ENCODE peak calls at places on chromosomes 6 and 20, in six cellular contexts. P, V, I, O, X and F are unnamed samples.

GRCh38 chr6:52284131-52284459 is 447 bp downstream of the MCM3 start:
- DNase-seq in X (no peak), I (peak; percentile 26), P (peak; percentile 20), O (peak; percentile 29), V (peak; percentile 43), F (no peak)

GRCh38 chr6:157714153-157714490 is 108.9 kb upstream of the SNX9 start:
- DNase-seq in I (no peak), O (no peak), V (no peak), P (no peak), X (no peak), F (no peak)

GRCh38 chr6:89022747-89023289 is 57.7 kb upstream of the PNRC1 start:
- DNase-seq in V (no peak), I (no peak), O (no peak), P (no peak), X (no peak), F (peak; percentile 68)

GRCh38 chr6:32147401-32148132 is 4.2 kb downstream of the PRRT1 start:
- DNase-seq in I (no peak), X (no peak), V (no peak), P (no peak), O (no peak), F (no peak)

GRCh38 chr6:99349620-99350141 is at the start of gene FAXC:
- DNase-seq in X (no peak), P (no peak), V (peak; percentile 66), O (no peak), I (peak; percentile 33), F (peak; percentile 51)

GRCh38 chr20:49775229-49775693 is 37.4 kb upstream of the SLC9A8 start:
- DNase-seq in P (peak; percentile 33), O (no peak), I (no peak), V (peak; percentile 55), X (peak; percentile 91), F (peak; percentile 69)

GRCh38 chr20:14178952-14179351 is 158.5 kb downstream of the FLRT3 start:
- DNase-seq in V (no peak), O (no peak), P (no peak), I (no peak), X (no peak), F (peak; percentile 35)

GRCh38 chr6:166494757-166495486 is 91.6 kb downstream of the RAMACL start:
- DNase-seq in P (no peak), V (no peak), X (no peak), O (peak; percentile 9), I (no peak), F (no peak)

GRCh38 chr6:1870902-1871301 is 261.2 kb downstream of the FOXC1 start:
- DNase-seq in O (no peak), X (no peak), P (no peak), I (no peak), V (no peak), F (no peak)

GRCh38 chr20:49397525-49397924 is 84.9 kb downstream of the KCNB1 start:
- DNase-seq in I (no peak), X (no peak), O (no peak), P (no peak), V (no peak), F (peak; percentile 50)

GRCh38 chr6:40347571-40348011 is 239.6 kb downstream of the LRFN2 start:
- DNase-seq in I (no peak), O (no peak), X (no peak), P (no peak), V (no peak), F (no peak)

GRCh38 chr6:36245572-36246031 is 24.3 kb upstream of the PNPLA1 start:
- DNase-seq in O (no peak), I (no peak), V (peak; percentile 40), X (no peak), P (no peak), F (no peak)

GRCh38 chr6:36249010-36249409 is 20.9 kb upstream of the PNPLA1 start:
- DNase-seq in O (no peak), P (no peak), I (no peak), X (no peak), V (no peak), F (peak; percentile 70)

GRCh38 chr6:36246511-36247268 is 23.2 kb upstream of the PNPLA1 start:
- DNase-seq in I (no peak), O (no peak), X (no peak), V (no peak), P (no peak), F (peak; percentile 73)

GRCh38 chr6:36249536-36249935 is 20.3 kb upstream of the PNPLA1 start:
- DNase-seq in X (no peak), O (no peak), I (no peak), V (no peak), P (no peak), F (no peak)

DNA sequence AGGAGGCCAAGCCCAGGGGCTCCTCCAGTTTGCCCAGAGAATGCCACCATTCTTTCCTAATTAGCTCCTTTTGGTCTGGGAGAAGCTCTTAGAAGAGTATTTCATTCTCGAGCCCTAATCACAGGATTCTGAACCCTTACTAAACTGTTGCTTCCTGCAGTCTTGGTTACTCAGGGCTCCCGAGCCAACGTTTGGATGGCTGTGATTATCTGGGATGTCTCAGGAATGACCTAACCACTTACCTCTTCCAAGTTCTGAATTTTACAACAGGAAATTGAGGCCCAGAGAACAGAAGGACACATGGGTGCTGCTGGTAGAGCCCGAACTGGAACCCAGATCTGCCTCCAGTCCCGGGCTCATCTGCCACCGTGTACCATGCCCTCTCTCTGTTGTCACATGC is 22.2 kb upstream of the PNPLA1 start:
- DNase-seq in O (no peak), V (no peak), I (no peak), P (no peak), X (no peak), F (peak; percentile 46)
- H3K27me3 ChIP-seq in O (peaks cover 8% of the 10 kb centered on the region), V (no peaks in the 10 kb centered on the region), I (no peaks in the 10 kb centered on the region), P (no peaks in the 10 kb centered on the region), X (no peaks in the 10 kb centered on the region), F (no peaks in the 10 kb centered on the region)

DNA sequence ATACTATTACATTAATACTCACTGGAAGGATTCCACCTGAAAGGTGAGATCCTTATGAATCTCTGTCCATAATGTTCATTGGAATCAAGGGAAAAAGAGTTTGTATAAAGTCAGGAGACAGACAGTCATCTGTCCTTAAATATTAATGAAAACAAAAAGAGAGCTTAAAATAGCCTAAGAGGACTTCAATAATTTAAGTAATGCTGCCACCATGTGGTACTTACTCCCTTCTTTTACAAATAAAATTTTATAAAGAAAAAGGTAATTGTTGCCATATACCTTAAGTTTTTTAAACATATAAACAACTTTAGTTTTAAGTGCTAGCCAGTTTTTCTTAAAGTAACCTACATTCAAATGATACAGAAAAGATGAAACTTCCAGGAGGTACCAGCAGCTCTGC is 5.1 kb downstream of the BLOC1S5 start:
- DNase-seq in I (no peak), X (no peak), O (no peak), P (no peak), V (no peak), F (peak; percentile 60)
- TF ChIP-seq CTCF in I (no peak), X (peak; percentile 41), O (peak; percentile 60), P (peak; percentile 60), V (no peak), F (no peak)

GRCh38 chr6:123393333-123393732 is 243.4 kb downstream of the TRDN start:
- DNase-seq in O (no peak), I (no peak), X (no peak), P (no peak), V (no peak), F (peak; percentile 39)
- H3K4me3 ChIP-seq in O (no peak overlapping the region), I (no peak overlapping the region), X (no peak overlapping the region), P (no peak overlapping the region), V (no peak overlapping the region), F (no peak overlapping the region)

DNA sequence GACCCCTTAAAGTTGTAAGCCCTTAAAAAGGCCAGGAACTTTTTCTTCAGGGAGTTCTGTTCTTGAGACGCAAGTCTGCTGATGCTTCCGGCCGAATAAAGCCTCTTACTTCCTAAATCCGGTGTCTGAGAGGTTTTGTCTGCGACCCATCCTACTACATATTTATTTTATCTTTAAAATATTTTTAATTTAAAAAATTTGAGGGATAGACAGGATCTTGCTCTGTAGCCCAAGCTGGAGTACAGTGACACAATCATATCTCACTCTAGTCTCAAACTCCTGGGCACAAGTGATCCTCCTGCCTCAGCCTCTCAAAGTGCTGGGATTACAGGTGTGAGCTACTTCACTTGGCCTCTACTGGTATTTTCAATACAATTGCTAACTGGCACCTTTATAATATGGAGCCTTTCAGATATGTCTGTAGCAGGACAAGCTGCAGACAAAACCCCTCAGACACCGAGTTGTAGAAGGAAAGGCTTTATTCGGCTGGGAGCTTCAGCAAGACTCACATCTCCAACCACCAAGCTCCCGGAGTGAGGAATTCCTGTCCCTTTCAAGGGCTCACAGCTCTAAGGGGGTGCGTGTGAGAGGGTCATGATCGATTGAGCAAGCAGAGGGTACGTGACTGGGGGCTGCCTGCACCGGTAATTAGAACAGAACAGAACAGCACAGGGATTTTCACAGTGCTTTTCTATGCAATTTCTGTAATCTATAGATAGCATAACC is 41.0 kb downstream of the GPX5 start:
- DNase-seq in V (no peak), P (no peak), I (no peak), O (no peak), X (no peak), F (no peak)
- H3K27me3 ChIP-seq in V (no peaks in the 10 kb centered on the region), P (peaks cover 17% of the 10 kb centered on the region), I (no peaks in the 10 kb centered on the region), O (peaks cover 36% of the 10 kb centered on the region), X (peaks cover 6% of the 10 kb centered on the region), F (no peaks in the 10 kb centered on the region)

DNA sequence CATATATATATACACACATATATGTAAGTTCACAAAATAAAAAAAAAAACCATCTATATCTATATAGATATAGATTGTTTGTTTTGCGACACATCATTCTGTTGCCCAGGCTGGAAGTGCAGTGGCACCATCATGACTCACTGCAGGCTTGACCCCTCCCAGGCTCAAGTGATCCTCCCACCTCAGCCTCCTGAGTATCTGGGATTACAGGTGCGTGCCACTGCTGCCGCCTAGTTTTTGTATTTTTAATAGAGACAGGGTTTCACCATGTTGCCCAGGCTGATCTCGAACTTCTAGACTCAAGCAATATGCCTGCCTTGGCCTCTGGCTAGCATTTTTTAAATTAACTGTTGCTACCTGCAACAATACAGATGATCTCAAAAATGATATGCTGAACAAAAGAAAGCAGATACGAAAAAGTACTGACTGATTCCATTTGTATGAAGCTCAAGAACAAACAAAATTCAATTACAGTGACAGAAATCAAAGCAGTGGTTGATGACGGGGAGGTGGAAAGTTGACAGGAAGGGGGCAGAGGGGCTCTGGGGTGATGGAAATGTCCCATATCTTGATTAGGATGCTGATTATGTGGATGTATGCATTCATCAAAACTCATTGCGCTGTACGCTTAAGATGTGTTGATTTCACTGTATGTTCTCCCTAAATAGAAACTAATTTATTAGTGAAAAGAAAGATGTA is 49.6 kb downstream of the ATXN1 start:
- DNase-seq in X (peak; percentile 82), P (no peak), V (no peak), O (no peak), I (no peak), F (peak; percentile 93)
- TF ChIP-seq CTCF in X (peak; percentile 80), P (no peak), V (no peak), O (no peak), I (no peak), F (peak; percentile 28)

DNA sequence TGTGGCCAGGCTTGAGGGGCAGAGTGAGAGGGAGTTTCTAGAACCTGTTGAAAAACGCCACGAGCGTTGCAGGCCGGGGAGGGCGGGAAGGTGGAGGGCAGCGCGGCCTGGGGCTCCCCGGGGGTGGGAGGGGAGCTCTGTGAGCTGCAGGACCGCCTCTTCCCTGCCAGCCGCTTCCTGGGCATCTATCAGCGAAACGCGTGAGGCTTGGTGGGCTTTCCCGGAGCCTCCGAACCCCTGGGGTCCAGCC is 633 bp upstream of the BHLHE23 start:
- DNase-seq in V (no peak), O (no peak), I (no peak), P (no peak), X (no peak), F (no peak)
- H3K4me3 ChIP-seq in V (no peak overlapping the region), O (peak overlapping the region; percentile 52), I (peak overlapping the region; percentile 55), P (no peak overlapping the region), X (no peak overlapping the region), F (no peak overlapping the region)

DNA sequence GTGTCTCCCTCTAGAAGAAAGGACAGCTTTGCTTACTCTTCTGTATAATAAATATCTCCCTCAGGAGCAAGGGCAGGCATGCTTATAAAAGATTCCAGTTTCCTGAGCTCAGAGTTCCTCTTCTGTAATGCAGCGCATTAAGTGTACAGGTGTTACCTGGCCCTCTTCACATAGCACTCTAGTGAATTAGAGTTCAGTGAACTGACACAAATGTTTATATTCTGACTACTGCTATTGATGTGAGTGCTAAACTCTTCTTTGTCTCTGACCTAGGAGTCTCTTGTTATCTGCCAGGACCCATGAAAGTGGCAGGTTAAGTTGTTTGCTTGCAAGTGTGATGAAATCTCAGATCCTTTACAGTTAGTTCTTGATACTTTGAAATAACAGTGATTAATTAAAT is 33.5 kb downstream of the CYB5R4 start:
- DNase-seq in V (no peak), P (no peak), I (no peak), X (no peak), O (no peak), F (no peak)
- H3K27me3 ChIP-seq in V (no peaks in the 10 kb centered on the region), P (no peaks in the 10 kb centered on the region), I (no peaks in the 10 kb centered on the region), X (no peaks in the 10 kb centered on the region), O (no peaks in the 10 kb centered on the region), F (no peaks in the 10 kb centered on the region)